ENCODE peak calls at places on chromosomes 13 and 19, in five cellular contexts. I is gastrocnemius medialis, R is esophagus muscularis mucosa, H is endothelial cell of umbilical vein, U is H1. A is an unnamed sample.

GRCh38 chr13:33957497-33957905 is 139.6 kb downstream of the RFC3 start:
- DNase-seq in U (no peak), I (no peak), R (no peak), H (no peak), A (no peak)

GRCh38 chr13:97496511-97496910 is 62.5 kb downstream of the RAP2A start:
- DNase-seq in H (no peak), U (no peak), I (no peak), R (no peak), A (no peak)

GRCh38 chr19:46717034-46717715 is at the start of gene PRKD2:
- DNase-seq in H (peak; percentile 84), U (peak; percentile 100), I (peak; percentile 78), R (peak; percentile 97), A (no peak)

GRCh38 chr19:12991296-12991695 is 4.0 kb upstream of the NFIX start:
- DNase-seq in H (no peak), I (no peak), U (no peak), R (no peak), A (no peak)

GRCh38 chr13:99124695-99125334 is 75.8 kb upstream of the UBAC2 start:
- DNase-seq in R (no peak), U (no peak), H (peak; percentile 86), I (no peak), A (no peak)

GRCh38 chr19:39845621-39846175 is 481 bp downstream of the FBL start:
- DNase-seq in I (no peak), U (no peak), R (no peak), H (no peak), A (no peak)

GRCh38 chr19:42282036-42282762 is 13.1 kb downstream of the CIC start:
- DNase-seq in I (no peak), R (no peak), U (peak; percentile 68), H (no peak), A (no peak)

GRCh38 chr19:53780506-53780905 is 43.6 kb downstream of the NLRP12 start:
- DNase-seq in I (no peak), H (no peak), U (no peak), R (no peak), A (no peak)

GRCh38 chr13:44273991-44274810 is 99.4 kb upstream of the SERP2 start:
- DNase-seq in I (no peak), H (peak; percentile 31), R (no peak), U (no peak), A (no peak)

GRCh38 chr13:109160357-109160756 is 530.9 kb downstream of the MYO16 start:
- DNase-seq in R (peak; percentile 50), I (no peak), U (no peak), H (no peak), A (no peak)

GRCh38 chr19:14563989-14564650 is 7.7 kb downstream of the NDUFB7 start:
- DNase-seq in H (no peak), U (peak; percentile 89), I (peak; percentile 80), R (no peak), A (no peak)

GRCh38 chr13:23407996-23408395 is 25.5 kb downstream of the SACS start:
- DNase-seq in I (no peak), U (peak; percentile 27), R (peak; percentile 66), H (no peak), A (no peak)

GRCh38 chr19:28051047-28051446 is 1161.9 kb downstream of the UQCRFS1 start:
- DNase-seq in H (no peak), R (peak; percentile 45), U (no peak), I (no peak), A (no peak)

GRCh38 chr19:7676854-7677253 is at the start of gene MCEMP1:
- DNase-seq in R (no peak), U (no peak), H (no peak), I (no peak), A (no peak)

GRCh38 chr13:112984954-112985802 is 16.2 kb downstream of the MCF2L start:
- DNase-seq in R (no peak), I (no peak), H (no peak), U (no peak), A (no peak)

GRCh38 chr19:5993516-5994406 is 15.8 kb upstream of the RANBP3 start:
- DNase-seq in H (peak; percentile 54), R (no peak), U (no peak), I (no peak), A (no peak)

GRCh38 chr13:32426191-32426980 is 1.5 kb downstream of the N4BP2L1 start:
- DNase-seq in R (no peak), I (no peak), H (no peak), U (no peak), A (no peak)

GRCh38 chr19:18833849-18834643 is 2.3 kb downstream of the UPF1 start:
- DNase-seq in H (peak; percentile 19), R (no peak), U (no peak), I (no peak), A (no peak)

GRCh38 chr19:30830875-30831274 is 458.7 kb downstream of the ZNF536 start:
- DNase-seq in U (no peak), H (no peak), I (no peak), R (peak; percentile 55), A (no peak)

GRCh38 chr13:104832265-104832664 is 1703.2 kb downstream of the EFNB2 start:
- DNase-seq in I (no peak), U (no peak), R (no peak), H (no peak), A (no peak)

GRCh38 chr13:44212633-44213387 is 160.8 kb upstream of the SERP2 start:
- DNase-seq in I (peak; percentile 35), R (no peak), U (no peak), H (no peak), A (no peak)

GRCh38 chr13:60369242-60369641 is 27.8 kb upstream of the TDRD3 start:
- DNase-seq in U (no peak), H (no peak), R (no peak), I (no peak), A (no peak)

GRCh38 chr19:48170817-48171347 is 402 bp downstream of the ZSWIM9 start:
- DNase-seq in U (no peak), I (no peak), R (no peak), H (no peak), A (no peak)

GRCh38 chr13:76225815-76226489 is 589.8 kb downstream of the LMO7 start:
- DNase-seq in R (no peak), H (no peak), I (peak; percentile 61), U (no peak), A (no peak)

GRCh38 chr13:97224544-97225324 is 2.6 kb downstream of the MBNL2 start:
- DNase-seq in U (no peak), H (peak; percentile 75), R (no peak), I (no peak), A (no peak)

GRCh38 chr13:20360041-20360491 is 127.9 kb upstream of the GJB6 start:
- DNase-seq in R (no peak), U (no peak), I (no peak), H (no peak), A (no peak)

GRCh38 chr13:113815151-113816058 is 48.5 kb downstream of the GAS6 start:
- DNase-seq in H (peak; percentile 6), U (no peak), R (no peak), I (no peak), A (no peak)

GRCh38 chr13:102309110-102309509 is 92.7 kb downstream of the FGF14 start:
- DNase-seq in U (no peak), H (no peak), I (no peak), R (peak; percentile 74), A (no peak)

GRCh38 chr13:65011403-65011802 is 2218.7 kb downstream of the PCDH9 start:
- DNase-seq in I (no peak), U (no peak), H (no peak), R (no peak), A (no peak)

GRCh38 chr13:82717249-82717648 is 1165.0 kb downstream of the SLITRK1 start:
- DNase-seq in R (no peak), H (peak; percentile 51), I (no peak), U (no peak), A (no peak)

GRCh38 chr13:78323040-78323439 is 280.3 kb downstream of the POU4F1 start:
- DNase-seq in R (no peak), I (no peak), U (no peak), H (no peak), A (no peak)

GRCh38 chr13:113901642-113902041 is 37.8 kb upstream of the GAS6 start:
- DNase-seq in I (no peak), R (peak; percentile 26), H (no peak), U (no peak), A (no peak)

GRCh38 chr13:84616864-84617263 is 734.6 kb upstream of the SLITRK1 start:
- DNase-seq in U (no peak), I (no peak), H (no peak), R (no peak), A (no peak)

GRCh38 chr19:46821512-46822359 is 28.9 kb downstream of the AP2S1 start:
- DNase-seq in U (no peak), I (no peak), H (no peak), R (no peak), A (no peak)

GRCh38 chr19:34244611-34245299 is 9.6 kb upstream of the GARRE1 start:
- DNase-seq in U (no peak), R (no peak), H (no peak), I (no peak), A (no peak)

GRCh38 chr19:45049073-45049736 is 10.4 kb downstream of the CLASRP start:
- DNase-seq in H (no peak), I (peak; percentile 29), U (no peak), R (no peak), A (no peak)
- TF ChIP-seq POLR2A in H (no peak), I (no peak), U (no peak), R (no peak), A (no peak)

GRCh38 chr13:30477346-30478235 is 11.9 kb upstream of the HMGB1 start:
- DNase-seq in H (no peak), R (no peak), U (peak; percentile 53), I (no peak), A (no peak)
- TF ChIP-seq CTCF in H (no peak), R (no peak), U (no peak), I (no peak), A (no peak)

GRCh38 chr19:11380653-11381534 is 3.2 kb downstream of the EPOR start:
- DNase-seq in R (peak; percentile 99), U (peak; percentile 95), H (peak; percentile 95), I (peak; percentile 93), A (peak; percentile 75)
- H3K4me1 ChIP-seq in R (peaks cover 71% of the 10 kb centered on the region), U (no peaks in the 10 kb centered on the region), H (peaks cover 44% of the 10 kb centered on the region), I (peaks cover 25% of the 10 kb centered on the region), A (peaks cover 63% of the 10 kb centered on the region)

GRCh38 chr19:37470216-37470615 is 1.1 kb downstream of the ZNF570 start:
- DNase-seq in U (no peak), I (no peak), H (no peak), R (no peak), A (no peak)

GRCh38 chr19:37468961-37469777 is at the start of gene ZNF570:
- DNase-seq in H (peak; percentile 82), I (peak; percentile 77), U (peak; percentile 89), R (peak; percentile 97), A (peak; percentile 39)

GRCh38 chr19:37466277-37466797 is 907 bp downstream of the ZNF569 start:
- DNase-seq in H (no peak), R (no peak), U (peak; percentile 41), I (no peak), A (no peak)

GRCh38 chr19:37467608-37468090 is 405 bp upstream of the ZNF569 start:
- DNase-seq in H (no peak), U (no peak), R (no peak), I (no peak), A (no peak)

GRCh38 chr19:37466798-37467607 is at the start of gene ZNF569:
- DNase-seq in U (peak; percentile 86), I (peak; percentile 86), H (peak; percentile 93), R (peak; percentile 95), A (peak; percentile 59)
- TF ChIP-seq POLR2A in U (peak; percentile 46), I (peak; percentile 28), H (peak; percentile 73), R (no peak), A (peak; percentile 37)

GRCh38 chr19:20247016-20247683 is 80.1 kb downstream of the ZNF486 start:
- DNase-seq in H (no peak), I (no peak), R (no peak), U (peak; percentile 72), A (no peak)
- TF ChIP-seq CTCF in H (no peak), I (no peak), R (no peak), U (peak; percentile 57), A (peak; percentile 22)